ENCODE peak calls at places on chromosome 6, in seven cellular contexts. G is sciatic nerve, J is GM04503, W is smooth muscle cell of the brain vasculature, R is small intestine, Q is endothelial cell, V is NCI-H1694. S is an unnamed sample.

GRCh38 chr6:146860583-146860982 is 261.8 kb downstream of the ADGB start:
- DNase-seq in G (no peak), J (no peak), W (no peak), R (no peak), Q (no peak), V (no peak), S (no peak)

GRCh38 chr6:142885182-142885867 is 59.7 kb downstream of the HIVEP2 start:
- DNase-seq in G (no peak), J (peak; percentile 92), W (peak; percentile 74), R (peak; percentile 52), Q (peak; percentile 24), V (no peak), S (peak; percentile 32)

GRCh38 chr6:119586250-119586882 is 236.8 kb upstream of the MAN1A1 start:
- DNase-seq in G (no peak), J (no peak), W (no peak), R (no peak), Q (no peak), V (no peak), S (no peak)

GRCh38 chr6:36947570-36948351 is 6.8 kb upstream of the PI16 start:
- DNase-seq in G (no peak), J (no peak), W (no peak), R (no peak), Q (no peak), V (no peak), S (no peak)

GRCh38 chr6:90859612-90860011 is 272.7 kb upstream of the MAP3K7 start:
- DNase-seq in G (no peak), J (no peak), W (no peak), R (no peak), Q (no peak), V (no peak), S (no peak)

GRCh38 chr6:110529907-110530306 is 53.5 kb upstream of the SLC22A16 start:
- DNase-seq in G (no peak), J (no peak), W (no peak), R (no peak), Q (no peak), V (no peak), S (no peak)

GRCh38 chr6:142822383-142822782 is 122.6 kb downstream of the HIVEP2 start:
- DNase-seq in G (no peak), J (no peak), W (no peak), R (no peak), Q (no peak), V (no peak), S (no peak)

GRCh38 chr6:163780993-163781392 is 366.5 kb downstream of the QKI start:
- DNase-seq in G (no peak), J (no peak), W (peak; percentile 49), R (no peak), Q (no peak), V (no peak), S (no peak)

GRCh38 chr6:99458319-99458718 is 33.2 kb upstream of the PNISR start:
- DNase-seq in G (no peak), J (no peak), W (no peak), R (peak; percentile 31), Q (peak; percentile 11), V (peak; percentile 36), S (no peak)

GRCh38 chr6:169166896-169167580 is 86.6 kb downstream of the THBS2 start:
- DNase-seq in G (no peak), J (no peak), W (no peak), R (no peak), Q (no peak), V (no peak), S (no peak)

GRCh38 chr6:54196905-54197304 is 85.7 kb downstream of the MLIP start:
- DNase-seq in G (no peak), J (no peak), W (no peak), R (peak; percentile 3), Q (no peak), V (no peak), S (no peak)

GRCh38 chr6:2197177-2197671 is 48.2 kb downstream of the GMDS start:
- DNase-seq in G (peak; percentile 71), J (no peak), W (no peak), R (peak; percentile 17), Q (no peak), V (no peak), S (no peak)

GRCh38 chr6:157860505-157860991 is 37.5 kb downstream of the SNX9 start:
- DNase-seq in G (no peak), J (no peak), W (no peak), R (no peak), Q (no peak), V (no peak), S (no peak)

GRCh38 chr6:151701820-151702562 is 105.5 kb upstream of the ESR1 start:
- DNase-seq in G (no peak), J (no peak), W (no peak), R (no peak), Q (no peak), V (no peak), S (no peak)